ENCODE peak calls at places on chromosomes 13 and 19, in six cellular contexts. W is Calu3, T is GM10248, D is uterus, V is cardiac muscle cell, Z is cardiac fibroblast. X is an unnamed sample.

GRCh38 chr13:31968473-31968872 is 63.1 kb upstream of the FRY start:
- DNase-seq in V (peak; percentile 47), Z (no peak), D (peak; percentile 24), W (peak; percentile 59), T (no peak), X (no peak)

GRCh38 chr13:76620036-76620435 is 266.2 kb downstream of the KCTD12 start:
- DNase-seq in Z (peak; percentile 77), W (no peak), T (no peak), V (peak; percentile 8), D (no peak), X (no peak)

GRCh38 chr19:43797118-43797517 is 5.1 kb downstream of the LYPD5 start:
- DNase-seq in D (no peak), T (no peak), Z (no peak), W (no peak), V (no peak), X (no peak)

GRCh38 chr19:2050991-2051770 is at the start of gene MKNK2:
- DNase-seq in V (peak; percentile 92), D (peak; percentile 90), W (peak; percentile 90), Z (peak; percentile 87), T (peak; percentile 97), X (peak; percentile 97)

GRCh38 chr19:16136185-16137067 is 7.1 kb upstream of the HSH2D start:
- DNase-seq in Z (no peak), V (no peak), W (no peak), T (no peak), D (no peak), X (no peak)

GRCh38 chr19:46416077-46416709 is 2.8 kb upstream of the CCDC8 start:
- DNase-seq in V (peak; percentile 96), Z (peak; percentile 86), D (peak; percentile 90), W (peak; percentile 82), T (peak; percentile 57), X (no peak)

GRCh38 chr13:112710855-112711527 is 21.2 kb downstream of the ATP11A start:
- DNase-seq in W (no peak), D (peak; percentile 62), V (peak; percentile 25), Z (no peak), T (no peak), X (no peak)

GRCh38 chr13:109810761-109811510 is 24.6 kb upstream of the IRS2 start:
- DNase-seq in W (no peak), Z (no peak), V (no peak), T (no peak), D (no peak), X (no peak)

GRCh38 chr13:50452761-50453160 is 390.7 kb downstream of the DLEU7 start:
- DNase-seq in V (peak; percentile 35), Z (no peak), T (no peak), D (no peak), W (no peak), X (no peak)

GRCh38 chr13:66076417-66076816 is 1153.7 kb downstream of the PCDH9 start:
- DNase-seq in V (peak; percentile 38), T (no peak), D (no peak), W (no peak), Z (peak; percentile 86), X (no peak)

GRCh38 chr19:47494211-47494547 is 10.2 kb upstream of the KPTN start:
- DNase-seq in D (no peak), W (no peak), T (no peak), Z (no peak), V (no peak), X (no peak)

GRCh38 chr13:18978447-18978846 is 203.2 kb downstream of the TUBA3C start:
- DNase-seq in D (no peak), W (no peak), V (no peak), T (no peak), Z (no peak), X (no peak)

GRCh38 chr13:72666391-72666790 is 61.0 kb downstream of the MZT1 start:
- DNase-seq in Z (no peak), W (no peak), D (no peak), T (no peak), V (no peak), X (no peak)

GRCh38 chr13:79935121-79935520 is 405.8 kb downstream of the SPRY2 start:
- DNase-seq in T (no peak), Z (no peak), W (no peak), V (no peak), D (no peak), X (no peak)

GRCh38 chr19:9931629-9932028 is 4.7 kb downstream of the OLFM2 start:
- DNase-seq in D (no peak), T (no peak), Z (no peak), V (no peak), W (no peak), X (no peak)

GRCh38 chr13:113535381-113535781 is 44.9 kb upstream of the DCUN1D2 start:
- DNase-seq in Z (no peak), T (no peak), W (no peak), V (no peak), D (no peak), X (no peak)

GRCh38 chr19:2555422-2556220 is 79.7 kb downstream of the GADD45B start:
- DNase-seq in W (no peak), Z (no peak), T (no peak), D (no peak), V (no peak), X (no peak)

GRCh38 chr19:45075215-45076028 is 856 bp downstream of the ZNF296 start:
- DNase-seq in D (no peak), Z (peak; percentile 18), T (peak; percentile 96), V (peak; percentile 51), W (peak; percentile 90), X (peak; percentile 97)

GRCh38 chr13:26021516-26021915 is 30.3 kb downstream of the SHISA2 start:
- DNase-seq in V (no peak), T (no peak), D (no peak), W (no peak), Z (no peak), X (no peak)

GRCh38 chr19:10864538-10864899 is 6.8 kb upstream of the CARM1 start:
- DNase-seq in T (peak; percentile 88), Z (peak; percentile 79), W (peak; percentile 81), D (peak; percentile 85), V (peak; percentile 84), X (peak; percentile 87)

GRCh38 chr13:70375718-70376117 is 267.5 kb upstream of the KLHL1 start:
- DNase-seq in W (no peak), V (no peak), D (no peak), Z (no peak), T (no peak), X (no peak)

GRCh38 chr13:99270503-99270902 is 12.3 kb upstream of the GPR18 start:
- DNase-seq in D (no peak), Z (no peak), T (no peak), W (no peak), V (no peak), X (no peak)

GRCh38 chr19:14517446-14517839 is 754 bp downstream of the DNAJB1 start:
- DNase-seq in V (peak; percentile 37), Z (peak; percentile 32), W (no peak), T (no peak), D (no peak), X (no peak)
- TF ChIP-seq CTCF in V (no peak), Z (no peak), W (no peak), T (no peak), D (no peak), X (no peak)

DNA sequence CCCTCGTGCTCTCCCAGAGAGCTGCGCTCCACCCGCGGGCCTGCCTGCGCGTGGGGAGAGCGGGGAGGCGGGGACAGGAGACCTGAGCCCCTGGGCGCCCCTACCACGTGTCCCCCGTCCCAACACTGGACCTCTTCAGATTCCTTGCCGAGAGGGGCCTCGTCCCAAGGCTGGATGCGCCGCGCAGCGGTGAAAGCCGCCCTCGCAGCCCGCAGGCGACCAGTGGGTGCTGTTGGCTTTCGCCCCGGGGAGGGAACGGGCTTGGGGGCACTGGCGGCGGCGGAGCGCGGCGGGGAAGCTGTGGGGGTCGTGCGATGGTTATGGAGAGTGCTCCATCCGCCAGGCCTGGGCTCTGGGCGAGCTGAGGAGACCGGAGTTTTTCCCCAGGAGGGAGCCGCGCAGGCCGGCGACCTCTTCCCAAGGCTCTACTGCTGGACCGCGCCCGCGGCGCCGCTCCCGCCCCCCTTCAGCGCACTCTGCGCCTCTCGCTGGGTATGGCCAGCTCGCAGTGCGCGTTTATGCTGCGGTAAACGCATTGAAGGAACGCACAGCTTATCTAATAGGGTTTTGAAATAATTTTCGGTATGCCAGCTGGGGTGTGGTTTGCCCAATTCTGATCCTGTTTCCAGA is 17.2 kb upstream of the RNF17 start:
- DNase-seq in W (peak; percentile 39), Z (peak; percentile 19), T (no peak), V (peak; percentile 38), D (no peak), X (peak; percentile 62)
- TF ChIP-seq CTCF in W (no peak), Z (no peak), T (peak; percentile 40), V (peak; percentile 37), D (no peak), X (no peak)

GRCh38 chr13:48534911-48535501 is 2.1 kb upstream of the RCBTB2 start:
- DNase-seq in V (no peak), T (no peak), Z (no peak), D (no peak), W (no peak), X (no peak)

GRCh38 chr13:48533207-48533499 is 273 bp upstream of the RCBTB2 start:
- DNase-seq in V (no peak), W (no peak), D (no peak), T (no peak), Z (no peak), X (no peak)

GRCh38 chr13:48533986-48534600 is 1.2 kb upstream of the RCBTB2 start:
- DNase-seq in W (no peak), T (no peak), D (no peak), Z (no peak), V (no peak), X (no peak)

GRCh38 chr13:48536851-48537250 is 4.0 kb upstream of the RCBTB2 start:
- DNase-seq in W (no peak), V (no peak), Z (no peak), D (no peak), T (no peak), X (no peak)

GRCh38 chr13:48535791-48536190 is 2.9 kb upstream of the RCBTB2 start:
- DNase-seq in V (no peak), Z (no peak), D (no peak), T (no peak), W (no peak), X (no peak)
- TF ChIP-seq CTCF in V (no peak), Z (no peak), D (no peak), T (no peak), W (no peak), X (no peak)

GRCh38 chr19:18282021-18282787 is 782 bp upstream of the JUND start:
- DNase-seq in D (no peak), W (peak; percentile 27), T (no peak), V (no peak), Z (no peak), X (no peak)
- TF ChIP-seq CTCF in D (peak; percentile 34), W (no peak), T (no peak), V (peak; percentile 20), Z (peak; percentile 22), X (no peak)

GRCh38 chr13:102394158-102395053 is 7.4 kb downstream of the FGF14 start:
- DNase-seq in W (peak; percentile 67), D (peak; percentile 93), V (peak; percentile 92), Z (peak; percentile 83), T (peak; percentile 97), X (peak; percentile 98)
- TF ChIP-seq CTCF in W (no peak), D (no peak), V (peak; percentile 26), Z (no peak), T (peak; percentile 53), X (peak; percentile 34)